ENCODE peak calls at places on chromosomes 12 and 14, in six cellular contexts. Y, F, Z, X, R and S are unnamed samples.

GRCh38 chr12:9944404-9944803 is 12.2 kb upstream of the CLEC2A start:
- DNase-seq in X (no peak), Z (no peak), R (no peak), F (no peak), Y (no peak), S (no peak)

GRCh38 chr12:42953021-42953420 is 363.5 kb upstream of the PRICKLE1 start:
- DNase-seq in Y (no peak), R (no peak), X (no peak), Z (no peak), F (no peak), S (no peak)

GRCh38 chr12:52215587-52216031 is 17.4 kb upstream of the KRT7 start:
- DNase-seq in Z (peak), Y (peak), X (no peak), R (peak), F (no peak), S (peak)

GRCh38 chr12:105855691-105856405 is 282.9 kb downstream of the NUAK1 start:
- DNase-seq in R (no peak), Z (no peak), X (no peak), Y (no peak), F (no peak), S (no peak)

GRCh38 chr12:4265280-4265679 is 8.3 kb upstream of the CCND2 start:
- DNase-seq in Y (no peak), R (peak), F (no peak), Z (no peak), X (no peak), S (no peak)

GRCh38 chr14:41285193-41285748 is 321.4 kb upstream of the LRFN5 start:
- DNase-seq in F (no peak), Y (no peak), R (no peak), X (no peak), Z (peak), S (peak)

GRCh38 chr14:94706132-94706531 is 63.8 kb downstream of the GSC start:
- DNase-seq in Z (no peak), F (no peak), R (no peak), X (no peak), Y (no peak), S (no peak)

GRCh38 chr12:120640840-120641833 is 711 bp downstream of the CABP1 start:
- DNase-seq in F (no peak), Y (no peak), R (peak), Z (peak), X (peak), S (peak)

GRCh38 chr12:24172031-24172772 is 222.7 kb upstream of the SOX5 start:
- DNase-seq in F (peak), Z (no peak), R (no peak), X (no peak), Y (no peak), S (no peak)

GRCh38 chr12:65313704-65314317 is 35.3 kb downstream of the MSRB3 start:
- DNase-seq in R (peak), Z (peak), F (no peak), Y (no peak), X (no peak), S (peak)
- TF ChIP-seq CTCF in R (peak), Z (peak), F (peak), Y (peak), X (no peak), S (no peak)

DNA sequence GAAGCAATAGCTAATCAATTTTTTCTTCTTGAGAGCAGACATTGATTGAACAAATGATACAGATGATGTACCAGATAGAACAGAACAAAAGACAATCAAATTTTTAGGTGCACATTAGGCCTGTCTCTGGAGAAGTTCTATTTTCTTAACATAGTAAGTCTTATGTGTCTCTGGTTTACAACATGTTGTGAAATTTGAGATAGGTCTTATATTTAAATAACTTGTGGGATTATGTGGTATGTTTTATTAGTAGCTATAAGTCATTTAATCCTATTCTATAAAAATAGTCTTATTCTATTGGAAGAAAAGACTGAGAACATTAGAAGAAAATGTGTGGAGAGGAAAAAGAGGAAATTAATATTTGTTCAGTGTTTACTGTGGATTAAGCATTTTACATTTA is 358.0 kb downstream of the ATP23 start:
- DNase-seq in Y (no peak), Z (no peak), R (no peak), F (no peak), X (no peak), S (no peak)
- TF ChIP-seq MYC in Y (no peak), Z (no peak), R (no peak), F (no peak), X (no peak), S (no peak)

GRCh38 chr12:109764123-109764522 is 50.5 kb downstream of the FAM222A start:
- DNase-seq in Z (no peak), F (no peak), R (no peak), Y (no peak), X (no peak), S (peak)
- TF ChIP-seq CTCF in Z (peak), F (no peak), R (no peak), Y (peak), X (peak), S (peak)

DNA sequence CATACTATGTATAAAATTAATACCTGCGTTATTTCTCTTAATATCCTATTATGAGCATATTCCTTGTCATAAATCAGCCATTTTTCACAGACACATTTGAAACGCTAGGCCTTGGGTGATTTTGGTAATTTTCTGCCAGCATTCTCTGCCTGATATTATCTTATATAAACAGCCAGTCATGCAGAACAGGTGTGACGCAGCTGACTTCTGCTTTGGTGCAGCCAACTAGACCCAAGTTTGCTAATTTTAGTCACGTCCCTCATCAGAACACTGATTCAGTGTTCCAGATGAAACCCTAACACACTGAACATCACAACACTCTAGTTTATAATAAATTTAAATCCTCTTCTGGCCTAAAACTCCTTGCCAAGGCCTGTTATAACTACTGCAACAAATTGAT is 386.2 kb downstream of the SEC23A start:
- DNase-seq in Y (no peak), X (no peak), Z (no peak), F (no peak), R (no peak), S (no peak)
- TF ChIP-seq MYC in Y (no peak), X (no peak), Z (no peak), F (no peak), R (no peak), S (no peak)

DNA sequence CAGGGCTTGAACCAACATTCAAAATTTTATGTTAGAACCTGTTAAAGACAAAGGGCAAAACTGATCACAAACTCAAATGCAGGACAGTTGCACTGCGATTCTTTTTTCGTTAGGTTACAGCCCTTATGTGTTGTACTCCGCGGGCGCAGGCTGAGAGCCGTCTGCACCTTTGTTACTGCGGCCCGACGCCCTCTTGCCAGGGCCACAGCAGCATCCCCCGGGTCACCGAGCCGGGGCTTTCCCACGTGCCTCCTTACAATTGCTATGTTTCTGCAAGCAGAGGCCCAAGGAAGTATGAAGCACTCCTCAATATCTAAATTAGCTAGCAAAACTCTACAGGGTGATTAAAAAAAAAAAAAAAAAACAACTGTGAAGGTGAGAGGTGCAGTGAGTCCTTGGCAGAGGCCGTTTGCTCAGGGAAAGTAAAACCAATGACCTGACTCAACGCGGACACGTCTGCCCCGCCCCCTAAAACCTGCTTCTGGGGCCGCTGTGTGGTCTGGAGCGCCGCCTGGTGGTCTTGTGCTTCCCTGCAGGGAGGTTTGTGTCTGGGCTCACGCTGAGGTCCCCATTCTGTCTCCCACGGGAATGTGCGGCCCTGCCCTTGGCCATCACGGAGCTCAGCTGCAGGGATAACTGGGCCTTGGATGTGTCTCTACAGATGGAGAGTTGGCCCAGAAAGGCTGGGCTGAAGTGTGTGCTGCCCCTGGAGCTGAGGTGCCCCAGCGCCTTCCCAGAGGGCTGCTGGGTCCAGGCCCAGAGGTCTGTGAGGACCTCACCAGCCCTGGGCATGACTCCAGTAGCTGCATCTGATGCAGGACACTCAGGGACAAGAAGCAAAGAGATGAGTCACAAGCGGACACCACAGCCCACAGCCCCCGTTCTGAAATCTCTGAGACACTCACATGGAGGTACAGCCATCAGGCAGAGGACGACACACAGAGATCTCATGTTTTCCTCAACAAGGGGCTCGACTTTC is 418.5 kb downstream of the TMEM121 start:
- DNase-seq in F (no peak), X (peak), R (no peak), Y (peak), Z (peak), S (peak)
- TF ChIP-seq CTCF in F (no peak), X (peak), R (no peak), Y (peak), Z (peak), S (peak)

GRCh38 chr12:22722779-22723178 is 97.8 kb downstream of the ETNK1 start:
- DNase-seq in X (no peak), R (no peak), Z (no peak), Y (no peak), F (no peak), S (no peak)

GRCh38 chr12:22719745-22720144 is 94.8 kb downstream of the ETNK1 start:
- DNase-seq in F (no peak), Y (no peak), Z (no peak), R (no peak), X (no peak), S (no peak)

GRCh38 chr12:22722081-22722480 is 97.1 kb downstream of the ETNK1 start:
- DNase-seq in Z (no peak), R (no peak), F (no peak), X (no peak), Y (no peak), S (no peak)
- TF ChIP-seq MYC in Z (no peak), R (no peak), F (no peak), X (no peak), Y (no peak), S (no peak)

GRCh38 chr14:34439090-34439489 is 22.9 kb downstream of the SPTSSA start:
- DNase-seq in X (no peak), Z (no peak), R (no peak), Y (no peak), F (no peak), S (no peak)
- TF ChIP-seq CTCF in X (no peak), Z (peak), R (no peak), Y (no peak), F (no peak), S (no peak)